ENCODE peak calls at places on chromosome 19, in six cellular contexts. J, C, P, G, Q and F are unnamed samples.

GRCh38 chr19:51014242-51014641 is 5.3 kb downstream of the KLK10 start:
- DNase-seq in J (no peak), C (no peak), P (no peak), G (no peak), Q (no peak), F (no peak)

GRCh38 chr19:45418812-45419211 is 4.9 kb downstream of the ERCC1 start:
- DNase-seq in J (no peak), C (no peak), P (no peak), G (no peak), Q (no peak), F (no peak)

GRCh38 chr19:45063851-45064801 is 12.2 kb downstream of the ZNF296 start:
- DNase-seq in J (no peak), C (no peak), P (no peak), G (no peak), Q (no peak), F (no peak)

GRCh38 chr19:32104465-32105235 is 240.8 kb upstream of the ZNF507 start:
- DNase-seq in J (no peak), C (peak), P (no peak), G (no peak), Q (no peak), F (no peak)

GRCh38 chr19:49331616-49332055 is 3.6 kb upstream of the CD37 start:
- DNase-seq in J (peak), C (peak), P (peak), G (no peak), Q (no peak), F (no peak)

GRCh38 chr19:34364830-34365462 is at the start of gene GPI:
- DNase-seq in J (peak), C (peak), P (peak), G (peak), Q (peak), F (peak)

GRCh38 chr19:49987159-49987698 is 26.3 kb upstream of the SIGLEC11 start:
- DNase-seq in J (peak), C (peak), P (peak), G (peak), Q (peak), F (peak)

GRCh38 chr19:55536951-55537740 is at the start of gene SBK2:
- DNase-seq in J (no peak), C (no peak), P (no peak), G (no peak), Q (no peak), F (no peak)

GRCh38 chr19:15631817-15632216 is 8.9 kb upstream of the CYP4F3 start:
- DNase-seq in J (no peak), C (peak), P (no peak), G (no peak), Q (no peak), F (peak)

GRCh38 chr19:43759515-43759914 is 4.8 kb upstream of the SMG9 start:
- DNase-seq in J (no peak), C (peak), P (peak), G (peak), Q (no peak), F (no peak)

GRCh38 chr19:51751655-51752054 is at the start of gene FPR1:
- DNase-seq in J (no peak), C (no peak), P (no peak), G (no peak), Q (no peak), F (no peak)

GRCh38 chr19:2820112-2820702 is 539 bp downstream of the ZNF554 start:
- DNase-seq in J (no peak), C (peak), P (no peak), G (no peak), Q (no peak), F (no peak)

GRCh38 chr19:40803170-40803856 is 4.3 kb downstream of the EGLN2 start:
- DNase-seq in J (no peak), C (no peak), P (no peak), G (no peak), Q (no peak), F (no peak)

GRCh38 chr19:46180701-46181385 is 32.8 kb downstream of the IGFL2 start:
- DNase-seq in J (no peak), C (no peak), P (no peak), G (peak), Q (no peak), F (no peak)

GRCh38 chr19:15154002-15154612 is 46.7 kb downstream of the NOTCH3 start:
- DNase-seq in J (no peak), C (peak), P (no peak), G (no peak), Q (no peak), F (peak)

GRCh38 chr19:1102407-1103106 is 1.2 kb upstream of the GPX4 start:
- DNase-seq in J (peak), C (peak), P (peak), G (peak), Q (no peak), F (peak)

GRCh38 chr19:55259540-55260210 is 858 bp upstream of the PPP6R1 start:
- DNase-seq in J (no peak), C (peak), P (no peak), G (no peak), Q (peak), F (no peak)

DNA sequence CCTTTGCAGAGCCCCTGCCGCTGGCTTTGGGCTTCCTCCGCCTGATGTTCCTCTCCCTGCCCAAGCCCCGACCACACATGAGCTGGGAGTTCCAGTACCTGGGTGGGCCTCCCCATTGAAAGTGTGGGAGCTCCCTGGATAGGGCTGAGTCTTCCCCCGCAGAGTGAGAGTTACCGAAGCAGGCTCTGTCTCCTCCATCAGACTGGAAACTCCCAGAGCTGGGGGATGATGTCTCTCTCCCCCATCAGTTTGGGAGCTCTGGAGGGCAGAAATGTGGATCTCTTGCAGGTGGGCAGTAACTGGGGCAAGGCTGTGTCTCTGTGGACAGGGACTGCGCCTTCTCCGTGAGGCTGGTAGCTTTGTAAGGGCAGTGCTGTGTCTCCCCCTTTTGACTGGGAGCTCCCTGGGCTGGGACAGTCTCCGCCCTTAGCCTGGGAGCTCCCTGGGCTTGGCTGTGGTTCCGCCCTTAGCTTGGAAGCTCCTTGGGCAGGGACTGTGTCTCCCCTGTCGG is 767 bp downstream of the DCAF15 start:
- DNase-seq in J (peak), C (peak), P (no peak), G (no peak), Q (no peak), F (peak)
- TF ChIP-seq POLR2A in J (no peak), C (no peak), P (no peak), G (no peak), Q (no peak), F (peak)

GRCh38 chr19:5666921-5667610 is 13.2 kb downstream of the MICOS13 start:
- DNase-seq in J (no peak), C (no peak), P (no peak), G (no peak), Q (no peak), F (no peak)

GRCh38 chr19:5671600-5671999 is 8.7 kb downstream of the MICOS13 start:
- DNase-seq in J (no peak), C (no peak), P (no peak), G (no peak), Q (no peak), F (no peak)

GRCh38 chr19:5667751-5668271 is 12.5 kb downstream of the MICOS13 start:
- DNase-seq in J (no peak), C (no peak), P (no peak), G (no peak), Q (no peak), F (no peak)

GRCh38 chr19:5665781-5666513 is 14.4 kb downstream of the MICOS13 start:
- DNase-seq in J (no peak), C (no peak), P (no peak), G (no peak), Q (no peak), F (no peak)

DNA sequence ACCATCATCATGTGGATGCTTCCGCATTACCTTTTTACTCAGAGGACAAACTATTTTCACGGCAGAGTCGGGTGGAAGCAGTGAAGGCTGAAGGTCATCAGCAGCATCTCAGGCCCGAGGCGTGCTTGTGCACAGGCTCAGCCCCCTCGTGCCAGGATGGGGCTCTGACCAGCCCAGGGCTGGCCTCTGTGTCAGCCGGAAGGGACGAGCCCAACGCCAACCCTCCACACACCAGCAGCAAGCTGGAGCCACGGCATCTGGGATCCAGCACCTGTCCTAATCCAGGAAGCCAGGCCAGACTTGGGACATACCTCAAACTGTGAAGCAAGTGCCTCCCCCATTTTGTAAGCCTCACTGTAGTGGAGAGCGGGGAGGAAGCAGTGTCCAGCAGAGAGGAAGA is 11.1 kb downstream of the MICOS13 start:
- DNase-seq in J (no peak), C (no peak), P (no peak), G (no peak), Q (no peak), F (no peak)
- TF ChIP-seq POLR2A in J (no peak), C (peak), P (no peak), G (no peak), Q (no peak), F (no peak)

GRCh38 chr19:53953383-53953782 is 9.4 kb upstream of the CACNG8 start:
- DNase-seq in J (no peak), C (no peak), P (no peak), G (no peak), Q (no peak), F (no peak)
- TF ChIP-seq POLR2A in J (no peak), C (no peak), P (no peak), G (no peak), Q (no peak), F (no peak)

GRCh38 chr19:24033308-24033961 is 53.6 kb upstream of the ZNF254 start:
- DNase-seq in J (peak), C (peak), P (peak), G (peak), Q (peak), F (peak)
- TF ChIP-seq POLR2A in J (no peak), C (peak), P (peak), G (peak), Q (no peak), F (peak)

DNA sequence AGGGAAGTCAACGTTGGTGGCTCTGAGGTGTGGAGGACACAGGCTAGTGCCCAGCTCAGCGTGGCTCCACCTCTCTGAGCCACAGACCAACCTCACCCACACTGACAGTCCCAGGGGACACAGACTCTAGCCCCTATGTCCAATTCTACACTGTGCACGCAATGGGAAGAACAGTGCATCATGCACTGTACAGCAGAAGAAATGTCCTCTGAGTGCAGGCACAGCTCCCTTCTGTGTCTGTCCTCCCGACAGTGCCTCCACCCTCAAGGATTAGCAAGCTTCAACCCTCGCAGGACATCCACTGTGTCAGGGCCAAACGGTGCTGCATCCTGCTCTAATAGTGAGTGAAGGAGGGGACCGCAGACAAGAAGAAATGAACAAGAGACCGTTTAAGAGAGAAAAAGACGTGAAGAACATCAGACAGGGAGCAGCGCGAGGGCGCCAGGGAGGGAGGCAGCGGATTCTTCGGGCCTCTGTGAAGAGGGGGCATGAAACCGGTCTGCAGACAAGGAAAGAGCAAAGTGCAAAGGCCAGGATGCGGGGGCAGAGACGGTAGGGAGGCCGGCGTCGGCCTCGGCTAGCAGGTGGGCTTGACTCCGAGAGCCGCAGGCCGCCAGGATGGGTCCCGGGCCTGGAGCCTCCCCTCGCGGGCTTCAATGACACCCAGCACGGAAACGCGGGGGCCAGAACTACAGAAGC is 644 bp downstream of the ZNF837 start:
- DNase-seq in J (no peak), C (no peak), P (no peak), G (no peak), Q (no peak), F (no peak)
- TF ChIP-seq POLR2A in J (no peak), C (no peak), P (no peak), G (no peak), Q (no peak), F (no peak)

GRCh38 chr19:7197169-7197759 is 97.0 kb downstream of the INSR start:
- DNase-seq in J (peak), C (peak), P (peak), G (peak), Q (peak), F (peak)
- TF ChIP-seq POLR2A in J (no peak), C (no peak), P (peak), G (no peak), Q (no peak), F (no peak)

GRCh38 chr19:39409886-39410619 is 2.4 kb upstream of the PLEKHG2 start:
- DNase-seq in J (peak), C (peak), P (peak), G (peak), Q (peak), F (peak)
- TF ChIP-seq POLR2A in J (peak), C (peak), P (peak), G (peak), Q (no peak), F (peak)